ENCODE peak calls at places on chromosomes 1 and 21, in six cellular contexts. H, S, B, I, T and K are unnamed samples.
A peak's percentile ranks its signal among the peaks of the same experiment; 100 is the strongest.

GRCh38 chr1:87956072-87956471 is 627.4 kb downstream of the LMO4 start:
- DNase-seq in H (peak; percentile 74), S (no peak), B (no peak), I (no peak), T (no peak), K (peak; percentile 91)

GRCh38 chr1:246797597-246797996 is 73.4 kb downstream of the SCCPDH start:
- DNase-seq in H (no peak), S (no peak), B (no peak), I (no peak), T (no peak), K (no peak)

GRCh38 chr1:167994560-167994959 is 57.7 kb upstream of the MPC2 start:
- DNase-seq in H (no peak), S (no peak), B (no peak), I (no peak), T (no peak), K (no peak)

GRCh38 chr1:30847358-30847972 is 61.1 kb downstream of the SDC3 start:
- DNase-seq in H (no peak), S (no peak), B (peak; percentile 47), I (peak; percentile 79), T (peak; percentile 79), K (peak; percentile 29)

GRCh38 chr1:6962390-6962955 is 177.2 kb downstream of the CAMTA1 start:
- DNase-seq in H (no peak), S (peak; percentile 66), B (peak; percentile 52), I (peak; percentile 64), T (peak; percentile 85), K (no peak)

GRCh38 chr1:2248127-2248826 is 20.2 kb downstream of the SKI start:
- DNase-seq in H (no peak), S (no peak), B (no peak), I (peak; percentile 86), T (peak; percentile 82), K (no peak)

GRCh38 chr1:205318231-205318991 is 3.1 kb downstream of the NUAK2 start:
- DNase-seq in H (no peak), S (no peak), B (no peak), I (peak; percentile 58), T (peak; percentile 69), K (no peak)

GRCh38 chr1:16631248-16632043 is 18.1 kb upstream of the NBPF1 start:
- DNase-seq in H (no peak), S (no peak), B (peak; percentile 29), I (peak; percentile 63), T (peak; percentile 2), K (no peak)

GRCh38 chr21:20519076-20519475 is 479.1 kb upstream of the NCAM2 start:
- DNase-seq in H (no peak), S (no peak), B (no peak), I (no peak), T (no peak), K (no peak)

GRCh38 chr1:93177991-93178390 is 2.2 kb downstream of the TMED5 start:
- DNase-seq in H (no peak), S (no peak), B (no peak), I (no peak), T (no peak), K (no peak)

GRCh38 chr1:230541306-230541705 is 101.0 kb upstream of the COG2 start:
- DNase-seq in H (no peak), S (no peak), B (no peak), I (no peak), T (no peak), K (no peak)

GRCh38 chr1:89931950-89932349 is 63.0 kb upstream of the ZNF326 start:
- DNase-seq in H (no peak), S (no peak), B (no peak), I (no peak), T (no peak), K (no peak)

GRCh38 chr1:1058921-1059493 is 15.1 kb downstream of the RNF223 start:
- DNase-seq in H (no peak), S (no peak), B (no peak), I (no peak), T (no peak), K (no peak)
- TF ChIP-seq CTCF in H (peak; percentile 18), S (peak; percentile 73), B (no peak), I (no peak), T (no peak), K (no peak)

DNA sequence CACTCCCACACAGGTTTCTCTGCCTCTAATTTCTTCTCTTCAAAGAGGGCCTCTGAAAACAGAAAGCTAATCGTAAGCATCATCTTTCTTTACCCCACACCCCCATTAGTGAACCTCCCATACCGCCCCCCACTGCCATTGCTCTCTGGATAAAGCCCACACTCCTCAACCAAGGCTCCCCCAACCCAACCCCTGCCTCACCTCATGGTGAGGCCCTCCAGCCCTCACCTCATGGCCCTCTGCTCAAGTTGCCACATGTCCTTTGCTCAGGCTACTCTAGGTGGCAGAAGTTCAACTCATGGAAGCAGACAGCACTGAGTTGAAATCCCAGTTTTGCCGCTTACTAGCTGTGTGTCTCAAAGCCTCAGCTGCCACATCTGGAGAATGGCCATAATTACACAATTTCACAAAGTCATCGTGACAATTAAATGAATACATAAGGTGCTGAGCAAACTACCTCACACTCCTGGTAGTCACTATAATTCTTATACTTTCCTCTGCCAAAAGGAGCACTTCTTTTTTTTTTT is 18.2 kb upstream of the WASF2 start:
- DNase-seq in H (no peak), S (peak; percentile 62), B (no peak), I (no peak), T (no peak), K (no peak)
- H3K4me1 ChIP-seq in H (peaks cover 26% of the 10 kb centered on the region), S (peaks cover 6% of the 10 kb centered on the region), B (peaks cover 10% of the 10 kb centered on the region), I (peaks cover 34% of the 10 kb centered on the region), T (peaks cover 30% of the 10 kb centered on the region), K (peaks cover 19% of the 10 kb centered on the region)

DNA sequence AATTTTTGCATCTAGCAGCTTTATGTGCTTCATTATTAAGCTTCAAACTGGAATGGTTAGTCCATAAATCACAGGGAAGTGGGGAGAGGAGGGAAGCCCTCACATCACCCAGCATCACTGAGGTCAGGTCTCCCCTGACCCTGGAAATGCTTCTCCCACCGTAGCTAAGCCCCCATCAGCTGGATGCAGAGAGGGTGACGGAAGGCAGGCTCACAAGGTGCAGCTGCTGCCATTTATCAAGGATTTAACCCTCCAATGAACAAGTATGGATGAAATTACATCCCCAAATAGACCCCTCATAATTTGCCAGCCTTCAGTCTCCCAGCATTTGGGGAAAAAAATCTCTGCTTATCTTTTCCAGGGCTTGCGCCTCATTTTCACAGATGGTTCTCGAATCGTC is 60.8 kb downstream of the PGM1 start:
- DNase-seq in H (no peak), S (no peak), B (no peak), I (no peak), T (no peak), K (no peak)
- H3K36me3 ChIP-seq in H (peaks cover 13% of the 10 kb centered on the region), S (peaks cover 7% of the 10 kb centered on the region), B (no peaks in the 10 kb centered on the region), I (peaks cover 61% of the 10 kb centered on the region), T (no peaks in the 10 kb centered on the region), K (peaks cover 17% of the 10 kb centered on the region)

GRCh38 chr1:161073474-161074121 is 3.9 kb upstream of the ARHGAP30 start:
- DNase-seq in H (no peak), S (no peak), B (no peak), I (no peak), T (no peak), K (no peak)
- TF ChIP-seq CTCF in H (no peak), S (no peak), B (no peak), I (peak; percentile 28), T (no peak), K (no peak)

GRCh38 chr1:225448146-225448805 is 20.4 kb upstream of the LBR start:
- DNase-seq in H (no peak), S (no peak), B (peak; percentile 31), I (peak; percentile 40), T (no peak), K (no peak)

GRCh38 chr1:225447649-225448048 is 19.8 kb upstream of the LBR start:
- DNase-seq in H (no peak), S (no peak), B (peak; percentile 74), I (peak; percentile 48), T (peak; percentile 49), K (no peak)

GRCh38 chr1:225446298-225446941 is 18.6 kb upstream of the LBR start:
- DNase-seq in H (no peak), S (no peak), B (peak; percentile 40), I (peak; percentile 44), T (no peak), K (peak; percentile 58)

GRCh38 chr1:225447001-225447615 is 19.3 kb upstream of the LBR start:
- DNase-seq in H (no peak), S (no peak), B (no peak), I (peak; percentile 44), T (peak; percentile 25), K (no peak)

GRCh38 chr1:225445644-225446297 is 17.9 kb upstream of the LBR start:
- DNase-seq in H (no peak), S (no peak), B (no peak), I (peak; percentile 62), T (peak; percentile 64), K (peak; percentile 59)
- H3K4me1 ChIP-seq in H (peaks cover 44% of the 10 kb centered on the region), S (peaks cover 69% of the 10 kb centered on the region), B (peaks cover 12% of the 10 kb centered on the region), I (peaks cover 74% of the 10 kb centered on the region), T (peaks cover 66% of the 10 kb centered on the region), K (no peaks in the 10 kb centered on the region)

DNA sequence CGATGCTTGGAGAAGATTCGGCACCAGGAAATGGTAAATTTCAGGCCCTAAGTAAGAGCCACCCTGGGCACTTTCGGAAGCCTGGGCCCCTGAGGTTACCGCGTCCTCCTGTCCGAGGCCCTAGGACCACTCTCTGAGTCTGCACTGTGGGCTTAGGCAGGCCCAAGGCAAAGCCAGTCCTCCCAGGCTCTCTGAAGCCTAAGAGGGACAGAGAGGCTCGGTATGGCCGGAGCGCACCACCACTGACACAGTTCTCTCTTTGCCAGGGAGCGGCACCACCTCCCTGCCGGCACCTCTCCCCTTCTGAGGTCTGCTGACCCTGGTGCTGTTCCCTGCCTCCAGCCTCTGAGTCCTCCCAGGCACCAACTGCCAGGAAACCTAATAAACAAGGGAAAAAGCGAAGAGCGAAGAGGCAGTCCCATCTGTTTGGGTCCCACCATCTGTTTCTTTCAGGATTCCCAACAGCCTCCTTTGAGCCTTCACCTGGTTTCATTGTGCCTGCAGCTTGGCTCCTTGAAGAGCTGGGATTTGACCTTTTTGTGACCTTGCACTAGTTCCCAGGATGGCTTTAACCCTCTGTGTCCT is 57.7 kb downstream of the VWA5B1 start:
- DNase-seq in H (no peak), S (no peak), B (no peak), I (no peak), T (no peak), K (no peak)
- H3K36me3 ChIP-seq in H (no peaks in the 10 kb centered on the region), S (no peaks in the 10 kb centered on the region), B (no peaks in the 10 kb centered on the region), I (no peaks in the 10 kb centered on the region), T (no peaks in the 10 kb centered on the region), K (no peaks in the 10 kb centered on the region)

GRCh38 chr1:181514298-181515290 is 31.3 kb downstream of the CACNA1E start:
- DNase-seq in H (no peak), S (no peak), B (no peak), I (no peak), T (no peak), K (no peak)
- TF ChIP-seq CTCF in H (no peak), S (no peak), B (no peak), I (no peak), T (no peak), K (no peak)